ENCODE peak calls at places on chromosomes 3 and 15, in eight cellular contexts. T, A, D, G, S, W, Y and R are unnamed samples.

GRCh38 chr15:70061086-70061370 is 36.7 kb downstream of the TLE3 start:
- DNase-seq in S (no peak), A (no peak), D (no peak), T (no peak), G (no peak), Y (no peak), W (no peak), R (no peak)

GRCh38 chr3:63364909-63365308 is 86.8 kb downstream of the SYNPR start:
- DNase-seq in A (no peak), D (no peak), T (no peak), Y (no peak), S (no peak), G (peak; percentile 9), W (no peak), R (no peak)

GRCh38 chr15:85785887-85786777 is 8.6 kb downstream of the KLHL25 start:
- DNase-seq in W (no peak), T (no peak), A (no peak), Y (no peak), D (no peak), G (peak; percentile 78), S (peak; percentile 53), R (no peak)

GRCh38 chr15:77163806-77164384 is 93.0 kb upstream of the TSPAN3 start:
- DNase-seq in W (no peak), Y (no peak), G (no peak), A (no peak), D (no peak), S (no peak), T (no peak), R (no peak)

GRCh38 chr15:37221671-37222207 is 121.4 kb upstream of the MEIS2 start:
- DNase-seq in D (no peak), G (no peak), T (no peak), Y (no peak), W (no peak), A (no peak), S (no peak), R (no peak)

GRCh38 chr15:39471791-39472190 is 109.1 kb upstream of the THBS1 start:
- DNase-seq in W (no peak), G (no peak), D (no peak), Y (no peak), A (no peak), S (no peak), T (no peak), R (no peak)

GRCh38 chr3:24521306-24522154 is 26.9 kb upstream of the THRB start:
- DNase-seq in G (peak; percentile 33), W (no peak), Y (peak; percentile 52), A (no peak), T (no peak), D (peak; percentile 91), S (no peak), R (no peak)

GRCh38 chr15:64561997-64562396 is 101.6 kb downstream of the ZNF609 start:
- DNase-seq in D (no peak), Y (no peak), A (no peak), T (no peak), G (no peak), W (no peak), S (no peak), R (no peak)

GRCh38 chr15:38130739-38131498 is 121.7 kb upstream of the SPRED1 start:
- DNase-seq in A (peak; percentile 51), S (no peak), W (peak; percentile 96), T (peak; percentile 99), Y (no peak), D (peak; percentile 96), G (peak; percentile 88), R (peak; percentile 24)

GRCh38 chr3:188164248-188164687 is 10.3 kb downstream of the LPP start:
- DNase-seq in W (no peak), T (no peak), A (no peak), Y (no peak), S (peak; percentile 62), D (no peak), G (peak; percentile 77), R (no peak)

GRCh38 chr3:30631237-30631961 is 25.0 kb downstream of the TGFBR2 start:
- DNase-seq in S (peak; percentile 81), Y (no peak), D (no peak), A (no peak), T (no peak), G (no peak), W (peak; percentile 32), R (no peak)

GRCh38 chr3:8937064-8938020 is 25.9 kb downstream of the RAD18 start:
- DNase-seq in G (peak; percentile 94), S (peak; percentile 10), A (no peak), T (peak; percentile 46), W (peak; percentile 89), D (no peak), Y (no peak), R (no peak)

GRCh38 chr15:47718474-47719440 is 1.5 kb downstream of the SEMA6D start:
- DNase-seq in D (no peak), A (no peak), Y (no peak), W (no peak), T (no peak), S (no peak), G (no peak), R (no peak)

GRCh38 chr3:141950572-141951493 is 74.4 kb downstream of the ATP1B3 start:
- DNase-seq in A (no peak), G (no peak), Y (no peak), D (peak; percentile 29), S (no peak), T (no peak), W (no peak), R (no peak)

GRCh38 chr15:89136818-89137772 is 48.8 kb downstream of the ABHD2 start:
- DNase-seq in D (no peak), A (no peak), S (no peak), W (peak; percentile 59), T (no peak), G (no peak), Y (no peak), R (no peak)

GRCh38 chr3:195767792-195768191 is 43.9 kb downstream of the MUC4 start:
- DNase-seq in G (no peak), T (no peak), S (no peak), Y (no peak), W (no peak), D (no peak), A (no peak), R (no peak)

GRCh38 chr3:114320251-114320650 is 26.4 kb downstream of the TIGIT start:
- DNase-seq in W (no peak), G (peak; percentile 57), Y (no peak), A (no peak), T (no peak), D (no peak), S (no peak), R (no peak)

GRCh38 chr15:92848852-92849598 is 51.1 kb upstream of the CHD2 start:
- DNase-seq in W (no peak), G (no peak), S (no peak), T (peak; percentile 46), D (peak; percentile 69), A (peak; percentile 65), Y (no peak), R (peak; percentile 80)

GRCh38 chr3:69718832-69719231 is 20.4 kb upstream of the MITF start:
- DNase-seq in A (no peak), W (no peak), T (no peak), D (no peak), S (no peak), Y (no peak), G (no peak), R (no peak)

GRCh38 chr15:55507567-55507966 is 467 bp downstream of the DNAAF4 start:
- DNase-seq in T (no peak), S (no peak), G (no peak), D (no peak), Y (no peak), W (no peak), A (no peak), R (no peak)

GRCh38 chr3:161884830-161885229 is 388.2 kb downstream of the OTOL1 start:
- DNase-seq in A (no peak), D (no peak), S (no peak), T (no peak), Y (no peak), W (no peak), G (no peak), R (no peak)

GRCh38 chr15:58748040-58748786 is 1.3 kb downstream of the ADAM10 start:
- DNase-seq in S (no peak), A (no peak), W (no peak), G (no peak), D (no peak), Y (peak; percentile 18), T (no peak), R (no peak)

GRCh38 chr3:65402597-65402996 is 636.1 kb downstream of the MAGI1 start:
- DNase-seq in W (peak; percentile 91), G (peak; percentile 98), A (no peak), D (no peak), S (no peak), Y (no peak), T (peak; percentile 67), R (no peak)

GRCh38 chr3:152505926-152506325 is 237.2 kb downstream of the MBNL1 start:
- DNase-seq in W (no peak), T (no peak), Y (no peak), A (peak; percentile 52), G (no peak), S (no peak), D (no peak), R (peak; percentile 57)

GRCh38 chr15:40416056-40416455 is 10.5 kb downstream of the IVD start:
- DNase-seq in S (no peak), Y (no peak), A (no peak), G (no peak), D (no peak), T (no peak), W (no peak), R (no peak)

GRCh38 chr15:62656071-62656470 is 386.5 kb upstream of the TPM1 start:
- DNase-seq in S (no peak), D (no peak), A (no peak), Y (no peak), W (no peak), G (no peak), T (no peak), R (no peak)

GRCh38 chr3:165635791-165636681 is 201.2 kb downstream of the BCHE start:
- DNase-seq in G (peak; percentile 4), W (no peak), S (no peak), T (no peak), D (no peak), Y (no peak), A (no peak), R (no peak)

GRCh38 chr15:31065824-31066223 is 35.7 kb downstream of the TRPM1 start:
- DNase-seq in W (no peak), A (no peak), Y (no peak), G (peak; percentile 68), T (no peak), D (no peak), S (no peak), R (no peak)

GRCh38 chr15:25850154-25851111 is 12.7 kb downstream of the ATP10A start:
- DNase-seq in T (peak; percentile 35), Y (no peak), A (peak; percentile 28), G (peak; percentile 34), W (peak; percentile 82), S (no peak), D (peak; percentile 94), R (peak; percentile 38)

GRCh38 chr15:93288718-93289117 is 199.7 kb upstream of the RGMA start:
- DNase-seq in W (no peak), S (no peak), G (no peak), Y (no peak), A (no peak), D (peak; percentile 36), T (no peak), R (no peak)

GRCh38 chr15:78034495-78035191 is 42.9 kb downstream of the TBC1D2B start:
- DNase-seq in T (no peak), S (no peak), D (peak; percentile 86), W (no peak), A (peak; percentile 66), Y (no peak), G (peak; percentile 43), R (peak; percentile 75)

GRCh38 chr3:59064276-59064675 is 14.5 kb upstream of the CFAP20DC start:
- DNase-seq in G (no peak), T (no peak), W (no peak), S (peak; percentile 13), D (no peak), Y (no peak), A (no peak), R (no peak)

GRCh38 chr3:18440053-18440768 is 15.1 kb upstream of the SATB1 start:
- DNase-seq in Y (no peak), G (peak; percentile 23), T (no peak), W (no peak), D (no peak), A (no peak), S (no peak), R (no peak)

GRCh38 chr3:155211266-155211665 is 82.2 kb downstream of the STRIT1 start:
- DNase-seq in S (no peak), D (no peak), G (no peak), W (no peak), Y (no peak), T (no peak), A (no peak), R (no peak)